ENCODE peak calls at places on chromosomes 1 and 21, in four cellular contexts. U is IMR-90, G is nephron progenitor cell, J is heart right ventricle. W is an unnamed sample.

GRCh38 chr1:65267291-65268087 is 41.9 kb upstream of the DNAJC6 start:
- DNase-seq in J (no peak), G (no peak), U (no peak), W (no peak)

GRCh38 chr1:114319480-114319879 is 165.8 kb upstream of the SYT6 start:
- DNase-seq in J (no peak), G (no peak), U (peak), W (peak)

GRCh38 chr1:165988275-165988674 is 160.9 kb downstream of the UCK2 start:
- DNase-seq in U (no peak), J (no peak), G (no peak), W (no peak)

GRCh38 chr1:110425196-110425595 is 17.7 kb upstream of the LAMTOR5 start:
- DNase-seq in G (no peak), U (no peak), J (no peak), W (no peak)

GRCh38 chr21:43303240-43304178 is 123.4 kb downstream of the SIK1 start:
- DNase-seq in U (no peak), G (no peak), J (no peak), W (no peak)

GRCh38 chr1:48853006-48853405 is 76.3 kb upstream of the BEND5 start:
- DNase-seq in U (peak), G (no peak), J (no peak), W (no peak)

GRCh38 chr1:8343464-8344001 is 25.6 kb downstream of the SLC45A1 start:
- DNase-seq in G (no peak), U (peak), J (peak), W (peak)

GRCh38 chr21:16837319-16837718 is 675.5 kb upstream of the CXADR start:
- DNase-seq in U (peak), G (no peak), J (no peak), W (no peak)

GRCh38 chr1:161037661-161038522 is 872 bp downstream of the TSTD1 start:
- DNase-seq in U (no peak), G (no peak), J (no peak), W (no peak)

GRCh38 chr1:219041819-219042218 is 131.9 kb upstream of the LYPLAL1 start:
- DNase-seq in G (no peak), U (peak), J (peak), W (peak)

GRCh38 chr1:41285818-41286217 is 43.7 kb upstream of the SCMH1 start:
- DNase-seq in G (no peak), U (no peak), J (no peak), W (no peak)

GRCh38 chr1:81023187-81023724 is 777.5 kb upstream of the ADGRL2 start:
- DNase-seq in J (no peak), U (no peak), G (no peak), W (no peak)

GRCh38 chr1:81020506-81020905 is 780.2 kb upstream of the ADGRL2 start:
- DNase-seq in J (no peak), U (no peak), G (no peak), W (no peak)

GRCh38 chr1:81021134-81021533 is 779.6 kb upstream of the ADGRL2 start:
- DNase-seq in J (no peak), G (no peak), U (peak), W (peak)
- TF ChIP-seq CTCF in J (no peak), G (no peak), U (peak), W (peak)

DNA sequence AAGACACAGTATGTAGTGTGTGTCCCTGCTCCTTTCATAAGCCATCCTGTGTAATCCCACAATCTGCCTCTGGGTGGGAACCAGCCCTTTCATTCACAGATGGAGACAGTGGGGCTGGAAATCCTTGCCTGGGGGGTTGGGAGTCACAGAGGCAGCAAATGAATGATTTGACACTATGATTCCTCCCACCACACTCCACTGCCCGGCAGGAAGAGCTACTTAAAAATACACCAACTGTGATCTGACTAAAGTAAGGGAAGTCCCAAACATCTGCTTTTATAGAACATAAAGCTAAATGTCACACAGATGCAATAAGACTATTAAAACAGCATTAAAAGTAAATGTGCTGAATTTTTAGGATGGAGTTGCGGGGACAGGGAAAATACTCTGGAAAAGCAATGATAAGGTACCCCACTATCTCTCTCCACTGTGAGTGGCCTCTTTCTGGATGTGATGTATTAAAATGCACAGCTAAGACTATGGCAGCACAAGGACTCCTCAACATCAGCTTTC is 4.3 kb downstream of the PARP1 start:
- DNase-seq in U (peak), G (peak), J (no peak), W (peak)
- TF ChIP-seq CTCF in U (peak), G (peak), J (no peak), W (peak)

DNA sequence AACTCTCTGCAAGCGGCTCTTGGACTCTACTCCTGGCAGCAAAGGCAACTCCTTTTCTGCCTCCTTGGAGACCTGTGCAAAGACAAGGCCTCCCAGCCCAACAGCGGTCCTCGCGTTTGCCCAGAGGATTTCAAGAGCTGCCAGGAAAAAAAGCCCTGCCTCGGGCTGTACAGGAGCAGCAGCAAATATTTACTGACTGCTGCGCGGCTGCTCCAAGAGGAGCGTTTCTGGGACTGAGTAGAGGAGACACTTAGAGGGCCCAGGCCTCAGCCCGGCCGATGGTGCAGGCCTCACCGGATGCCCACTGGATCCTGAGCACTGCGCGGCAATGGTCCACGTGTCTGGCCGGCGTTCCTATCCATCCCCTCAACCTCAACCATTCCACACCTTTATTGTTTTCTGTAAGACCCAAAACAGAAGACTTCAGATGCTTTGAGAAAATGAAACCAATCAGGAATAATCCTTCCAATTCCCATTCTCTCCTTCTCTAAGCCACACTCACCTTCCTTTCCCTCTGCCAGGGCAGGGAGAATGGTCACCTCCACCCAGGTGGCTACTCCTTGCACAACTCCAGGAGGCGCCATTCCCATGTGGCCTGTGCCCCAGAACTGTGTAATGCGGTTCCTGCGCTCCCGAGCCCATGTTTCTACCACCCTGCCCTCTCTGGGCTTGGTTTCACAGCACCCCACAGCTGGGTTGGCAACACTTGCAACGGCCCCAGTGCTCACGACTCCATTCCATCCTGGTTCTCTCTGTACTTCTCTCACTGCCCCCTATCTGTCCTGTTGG is 215.8 kb downstream of the TRABD2B start:
- DNase-seq in J (no peak), U (no peak), G (no peak), W (no peak)
- TF ChIP-seq CTCF in J (no peak), U (no peak), G (no peak), W (no peak)

DNA sequence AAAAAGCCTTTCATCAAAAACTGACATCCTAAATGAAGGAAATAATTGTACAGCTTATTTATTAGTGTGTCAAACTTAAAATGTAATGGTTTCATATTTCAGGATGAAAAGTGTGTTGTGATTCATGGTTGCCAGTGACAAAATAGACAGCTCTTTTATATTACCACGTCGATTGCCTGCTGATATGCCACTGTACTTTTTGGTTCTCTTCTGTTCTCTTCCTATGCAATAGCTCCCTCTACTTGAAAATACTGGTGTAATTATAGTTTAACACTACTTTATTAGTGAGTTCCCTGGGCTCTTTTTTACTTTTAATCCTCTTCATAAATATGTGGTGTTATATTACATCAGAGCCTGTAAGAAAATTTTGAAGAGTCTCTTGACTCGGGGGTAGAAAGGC is 111.3 kb downstream of the PATJ start:
- DNase-seq in J (no peak), U (peak), G (no peak), W (peak)
- TF ChIP-seq CTCF in J (no peak), U (peak), G (no peak), W (peak)

DNA sequence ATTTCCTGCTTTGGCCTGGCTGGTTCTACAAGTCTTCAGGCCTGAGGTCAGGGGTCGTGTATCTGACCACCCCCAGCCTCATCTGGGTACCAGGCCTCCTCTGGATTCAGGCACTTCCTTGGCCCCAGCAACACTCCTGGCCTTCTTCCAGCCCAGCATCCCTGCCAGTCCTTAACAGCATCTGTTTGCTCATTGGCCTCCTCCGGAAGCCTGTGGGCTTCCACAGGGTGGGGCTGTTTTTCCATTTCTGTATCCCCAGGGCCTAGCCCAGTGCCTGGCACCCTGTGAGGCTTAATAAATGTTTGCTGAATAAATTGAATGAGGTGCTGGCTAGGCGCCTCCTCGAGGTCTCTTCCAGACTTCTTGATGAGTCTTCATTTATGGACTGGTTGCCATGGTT is 21.5 kb upstream of the GPR37L1 start:
- DNase-seq in J (no peak), G (no peak), U (no peak), W (no peak)
- TF ChIP-seq CTCF in J (no peak), G (no peak), U (no peak), W (no peak)

DNA sequence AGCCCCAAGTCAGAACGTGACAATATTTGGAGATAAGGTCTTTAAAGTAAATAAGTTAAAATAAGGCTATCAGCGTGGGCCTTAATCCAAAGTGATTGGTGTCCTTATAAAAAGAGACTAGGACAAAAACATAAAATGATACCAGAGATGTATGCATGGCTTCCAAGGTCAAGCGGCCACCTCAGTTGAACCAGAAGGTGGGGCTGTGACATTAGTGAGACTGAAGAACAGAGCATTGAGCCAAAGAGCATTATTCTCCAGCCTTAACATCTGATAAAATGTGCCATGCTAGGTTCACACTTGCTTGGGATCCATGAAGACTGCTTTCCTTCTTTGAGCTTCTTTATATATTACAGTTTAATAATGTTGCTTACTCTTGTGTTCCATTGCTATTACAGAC is 554.6 kb downstream of the PLA2G4A start:
- DNase-seq in U (no peak), G (no peak), J (no peak), W (no peak)
- TF ChIP-seq CTCF in U (no peak), G (peak), J (no peak), W (no peak)

DNA sequence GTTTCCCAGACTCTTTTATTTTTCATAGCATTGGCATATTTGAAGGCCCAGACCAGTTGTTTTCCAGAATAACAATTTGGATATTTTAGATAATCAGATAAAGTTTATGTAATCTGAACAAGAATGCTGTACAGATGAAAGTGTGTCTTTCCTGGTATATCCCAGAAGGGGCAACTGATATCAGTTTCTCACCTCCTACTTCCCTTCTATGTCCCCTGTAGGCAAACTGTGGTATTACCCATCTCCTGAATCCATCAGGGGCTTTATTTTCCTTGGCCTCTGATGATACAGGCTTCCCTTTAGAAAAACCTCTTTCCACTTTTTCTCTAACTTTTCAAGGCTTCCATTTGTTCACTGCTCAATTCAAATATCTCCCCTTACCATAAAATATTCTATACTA is 87.5 kb upstream of the RGS1 start:
- DNase-seq in J (no peak), G (no peak), U (no peak), W (no peak)
- TF ChIP-seq CTCF in J (no peak), G (peak), U (peak), W (peak)

DNA sequence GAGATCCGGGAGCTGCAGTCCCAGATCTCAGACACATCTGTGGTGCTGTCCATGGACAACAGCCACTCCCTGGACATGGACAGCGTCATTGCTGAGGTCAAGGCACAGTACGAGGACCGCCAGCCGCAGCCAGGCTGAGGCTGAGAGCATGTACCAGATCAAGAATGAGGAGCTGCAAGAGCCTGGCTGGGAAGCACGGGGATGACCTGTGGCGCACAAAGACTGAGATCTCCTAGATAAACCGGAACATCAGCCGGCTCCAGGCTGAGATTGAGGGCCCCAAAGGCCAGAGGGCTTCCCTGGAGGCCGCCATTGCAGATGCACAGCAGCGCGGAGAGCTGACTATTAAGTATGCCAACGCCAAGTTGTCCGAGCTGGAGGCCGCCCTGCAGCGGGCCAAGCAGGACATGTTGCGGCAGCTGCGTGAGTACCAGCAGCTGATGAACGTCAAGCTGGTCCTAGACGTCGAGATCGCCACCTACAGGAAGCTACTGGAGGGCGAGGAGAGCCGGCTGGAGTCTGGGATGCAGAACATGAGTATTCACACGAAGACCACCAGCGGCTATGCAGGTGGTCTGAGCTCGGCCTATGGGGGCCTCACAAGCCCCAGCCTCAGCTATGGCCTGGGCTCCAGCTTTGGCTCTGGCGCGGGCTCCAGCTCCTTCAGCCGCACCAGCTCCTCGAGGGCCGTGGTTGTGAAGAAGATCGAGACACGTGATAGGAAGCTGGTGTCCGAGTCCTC is 25.5 kb downstream of the ETV3L start:
- DNase-seq in G (peak), U (peak), J (peak), W (peak)
- TF ChIP-seq CTCF in G (peak), U (peak), J (peak), W (peak)